ENCODE peak calls at places on chromosomes 5 and 9, in seven cellular contexts. One of them, this sample, is unnamed.

GRCh38 chr9:82354260-82354659 is 365.7 kb downstream of the SPATA31D1 start:
- DNase-seq in stimulated activated CD4-positive, alpha-beta T cell treated with anti-CD3 and anti-CD28 coated beads, Interleukin-15, amount 100 ng/mL, for 1 hour: no peak
- DNase-seq in neural crest cell: no peak
- DNase-seq in activated CD4-positive, alpha-beta memory T cell treated with anti-CD3 and anti-CD28 coated beads for 36 hours: no peak
- DNase-seq in endothelial cell: no peak
- DNase-seq in GM04504: peak
- DNase-seq in hypothalamus: no peak
- DNase-seq in this sample: no peak

GRCh38 chr5:73654171-73654811 is 28.3 kb downstream of the ARHGEF28 start:
- DNase-seq in stimulated activated CD4-positive, alpha-beta T cell treated with anti-CD3 and anti-CD28 coated beads, Interleukin-15, amount 100 ng/mL, for 1 hour: no peak
- DNase-seq in neural crest cell: no peak
- DNase-seq in activated CD4-positive, alpha-beta memory T cell treated with anti-CD3 and anti-CD28 coated beads for 36 hours: no peak
- DNase-seq in endothelial cell: no peak
- DNase-seq in GM04504: no peak
- DNase-seq in hypothalamus: no peak
- DNase-seq in this sample: no peak

GRCh38 chr5:55343609-55344008 is 35.8 kb downstream of the MTREX start:
- DNase-seq in stimulated activated CD4-positive, alpha-beta T cell treated with anti-CD3 and anti-CD28 coated beads, Interleukin-15, amount 100 ng/mL, for 1 hour: no peak
- DNase-seq in neural crest cell: no peak
- DNase-seq in activated CD4-positive, alpha-beta memory T cell treated with anti-CD3 and anti-CD28 coated beads for 36 hours: no peak
- DNase-seq in endothelial cell: no peak
- DNase-seq in GM04504: no peak
- DNase-seq in hypothalamus: no peak
- DNase-seq in this sample: no peak

GRCh38 chr9:17005085-17005484 is 129.8 kb upstream of the CNTLN start:
- DNase-seq in stimulated activated CD4-positive, alpha-beta T cell treated with anti-CD3 and anti-CD28 coated beads, Interleukin-15, amount 100 ng/mL, for 1 hour: no peak
- DNase-seq in neural crest cell: no peak
- DNase-seq in activated CD4-positive, alpha-beta memory T cell treated with anti-CD3 and anti-CD28 coated beads for 36 hours: no peak
- DNase-seq in endothelial cell: no peak
- DNase-seq in GM04504: peak
- DNase-seq in hypothalamus: no peak
- DNase-seq in this sample: peak

GRCh38 chr9:12185856-12186255 is 507.3 kb upstream of the TYRP1 start:
- DNase-seq in stimulated activated CD4-positive, alpha-beta T cell treated with anti-CD3 and anti-CD28 coated beads, Interleukin-15, amount 100 ng/mL, for 1 hour: no peak
- DNase-seq in neural crest cell: no peak
- DNase-seq in activated CD4-positive, alpha-beta memory T cell treated with anti-CD3 and anti-CD28 coated beads for 36 hours: no peak
- DNase-seq in endothelial cell: no peak
- DNase-seq in GM04504: no peak
- DNase-seq in hypothalamus: no peak
- DNase-seq in this sample: no peak

GRCh38 chr5:11620172-11620571 is 284.1 kb downstream of the CTNND2 start:
- DNase-seq in stimulated activated CD4-positive, alpha-beta T cell treated with anti-CD3 and anti-CD28 coated beads, Interleukin-15, amount 100 ng/mL, for 1 hour: no peak
- DNase-seq in neural crest cell: no peak
- DNase-seq in activated CD4-positive, alpha-beta memory T cell treated with anti-CD3 and anti-CD28 coated beads for 36 hours: no peak
- DNase-seq in endothelial cell: no peak
- DNase-seq in GM04504: no peak
- DNase-seq in hypothalamus: no peak
- DNase-seq in this sample: no peak

GRCh38 chr5:181261320-181262085 is 560 bp upstream of the TRIM52 start:
- DNase-seq in stimulated activated CD4-positive, alpha-beta T cell treated with anti-CD3 and anti-CD28 coated beads, Interleukin-15, amount 100 ng/mL, for 1 hour: peak
- DNase-seq in neural crest cell: peak
- DNase-seq in activated CD4-positive, alpha-beta memory T cell treated with anti-CD3 and anti-CD28 coated beads for 36 hours: peak
- DNase-seq in endothelial cell: peak
- DNase-seq in GM04504: peak
- DNase-seq in hypothalamus: no peak
- DNase-seq in this sample: peak

GRCh38 chr5:149471406-149472183 is 79.6 kb downstream of the CSNK1A1 start:
- DNase-seq in stimulated activated CD4-positive, alpha-beta T cell treated with anti-CD3 and anti-CD28 coated beads, Interleukin-15, amount 100 ng/mL, for 1 hour: no peak
- DNase-seq in neural crest cell: no peak
- DNase-seq in activated CD4-positive, alpha-beta memory T cell treated with anti-CD3 and anti-CD28 coated beads for 36 hours: no peak
- DNase-seq in endothelial cell: no peak
- DNase-seq in GM04504: no peak
- DNase-seq in hypothalamus: no peak
- DNase-seq in this sample: no peak

GRCh38 chr9:130263601-130264413 is 1.8 kb upstream of the HMCN2 start:
- DNase-seq in stimulated activated CD4-positive, alpha-beta T cell treated with anti-CD3 and anti-CD28 coated beads, Interleukin-15, amount 100 ng/mL, for 1 hour: no peak
- DNase-seq in neural crest cell: no peak
- DNase-seq in activated CD4-positive, alpha-beta memory T cell treated with anti-CD3 and anti-CD28 coated beads for 36 hours: no peak
- DNase-seq in endothelial cell: no peak
- DNase-seq in GM04504: no peak
- DNase-seq in hypothalamus: no peak
- DNase-seq in this sample: no peak

GRCh38 chr5:171562822-171563221 is 143.4 kb downstream of the FGF18 start:
- DNase-seq in stimulated activated CD4-positive, alpha-beta T cell treated with anti-CD3 and anti-CD28 coated beads, Interleukin-15, amount 100 ng/mL, for 1 hour: no peak
- DNase-seq in neural crest cell: no peak
- DNase-seq in activated CD4-positive, alpha-beta memory T cell treated with anti-CD3 and anti-CD28 coated beads for 36 hours: peak
- DNase-seq in endothelial cell: no peak
- DNase-seq in GM04504: no peak
- DNase-seq in hypothalamus: no peak
- DNase-seq in this sample: no peak

GRCh38 chr5:159003045-159004030 is 96.4 kb downstream of the EBF1 start:
- DNase-seq in stimulated activated CD4-positive, alpha-beta T cell treated with anti-CD3 and anti-CD28 coated beads, Interleukin-15, amount 100 ng/mL, for 1 hour: no peak
- DNase-seq in neural crest cell: no peak
- DNase-seq in activated CD4-positive, alpha-beta memory T cell treated with anti-CD3 and anti-CD28 coated beads for 36 hours: no peak
- DNase-seq in endothelial cell: no peak
- DNase-seq in GM04504: no peak
- DNase-seq in hypothalamus: no peak
- DNase-seq in this sample: no peak

GRCh38 chr9:72353455-72354116 is 11.4 kb downstream of the ZFAND5 start:
- DNase-seq in stimulated activated CD4-positive, alpha-beta T cell treated with anti-CD3 and anti-CD28 coated beads, Interleukin-15, amount 100 ng/mL, for 1 hour: no peak
- DNase-seq in neural crest cell: no peak
- DNase-seq in activated CD4-positive, alpha-beta memory T cell treated with anti-CD3 and anti-CD28 coated beads for 36 hours: no peak
- DNase-seq in endothelial cell: no peak
- DNase-seq in GM04504: no peak
- DNase-seq in hypothalamus: no peak
- DNase-seq in this sample: no peak

GRCh38 chr9:108002296-108003056 is 512.9 kb upstream of the KLF4 start:
- DNase-seq in stimulated activated CD4-positive, alpha-beta T cell treated with anti-CD3 and anti-CD28 coated beads, Interleukin-15, amount 100 ng/mL, for 1 hour: no peak
- DNase-seq in neural crest cell: no peak
- DNase-seq in activated CD4-positive, alpha-beta memory T cell treated with anti-CD3 and anti-CD28 coated beads for 36 hours: no peak
- DNase-seq in endothelial cell: no peak
- DNase-seq in GM04504: no peak
- DNase-seq in hypothalamus: no peak
- DNase-seq in this sample: no peak

GRCh38 chr9:130950039-130950311 is 10.9 kb upstream of the FIBCD1 start:
- DNase-seq in stimulated activated CD4-positive, alpha-beta T cell treated with anti-CD3 and anti-CD28 coated beads, Interleukin-15, amount 100 ng/mL, for 1 hour: no peak
- DNase-seq in neural crest cell: no peak
- DNase-seq in activated CD4-positive, alpha-beta memory T cell treated with anti-CD3 and anti-CD28 coated beads for 36 hours: no peak
- DNase-seq in endothelial cell: no peak
- DNase-seq in GM04504: no peak
- DNase-seq in hypothalamus: no peak
- DNase-seq in this sample: no peak

GRCh38 chr5:81749186-81749561 is 1.7 kb downstream of the SSBP2 start:
- DNase-seq in stimulated activated CD4-positive, alpha-beta T cell treated with anti-CD3 and anti-CD28 coated beads, Interleukin-15, amount 100 ng/mL, for 1 hour: no peak
- DNase-seq in neural crest cell: no peak
- DNase-seq in activated CD4-positive, alpha-beta memory T cell treated with anti-CD3 and anti-CD28 coated beads for 36 hours: no peak
- DNase-seq in endothelial cell: no peak
- DNase-seq in GM04504: no peak
- DNase-seq in hypothalamus: no peak
- DNase-seq in this sample: no peak

GRCh38 chr9:114947058-114947457 is 16.7 kb upstream of the TNFSF8 start:
- DNase-seq in stimulated activated CD4-positive, alpha-beta T cell treated with anti-CD3 and anti-CD28 coated beads, Interleukin-15, amount 100 ng/mL, for 1 hour: no peak
- DNase-seq in neural crest cell: no peak
- DNase-seq in activated CD4-positive, alpha-beta memory T cell treated with anti-CD3 and anti-CD28 coated beads for 36 hours: no peak
- DNase-seq in endothelial cell: no peak
- DNase-seq in GM04504: no peak
- DNase-seq in hypothalamus: no peak
- DNase-seq in this sample: no peak

GRCh38 chr9:137406876-137407589 is 15.9 kb downstream of the EXD3 start:
- DNase-seq in stimulated activated CD4-positive, alpha-beta T cell treated with anti-CD3 and anti-CD28 coated beads, Interleukin-15, amount 100 ng/mL, for 1 hour: peak
- DNase-seq in neural crest cell: peak
- DNase-seq in activated CD4-positive, alpha-beta memory T cell treated with anti-CD3 and anti-CD28 coated beads for 36 hours: peak
- DNase-seq in endothelial cell: peak
- DNase-seq in GM04504: peak
- DNase-seq in hypothalamus: no peak
- DNase-seq in this sample: no peak

GRCh38 chr5:135434591-135435466 is 12.3 kb downstream of the DCANP1 start:
- DNase-seq in stimulated activated CD4-positive, alpha-beta T cell treated with anti-CD3 and anti-CD28 coated beads, Interleukin-15, amount 100 ng/mL, for 1 hour: no peak
- DNase-seq in neural crest cell: no peak
- DNase-seq in activated CD4-positive, alpha-beta memory T cell treated with anti-CD3 and anti-CD28 coated beads for 36 hours: no peak
- DNase-seq in endothelial cell: no peak
- DNase-seq in GM04504: no peak
- DNase-seq in hypothalamus: no peak
- DNase-seq in this sample: no peak

GRCh38 chr5:73115399-73116051 is 4.8 kb upstream of the TMEM171 start:
- DNase-seq in stimulated activated CD4-positive, alpha-beta T cell treated with anti-CD3 and anti-CD28 coated beads, Interleukin-15, amount 100 ng/mL, for 1 hour: no peak
- DNase-seq in neural crest cell: no peak
- DNase-seq in activated CD4-positive, alpha-beta memory T cell treated with anti-CD3 and anti-CD28 coated beads for 36 hours: no peak
- DNase-seq in endothelial cell: no peak
- DNase-seq in GM04504: peak
- DNase-seq in hypothalamus: no peak
- DNase-seq in this sample: no peak

GRCh38 chr5:64818245-64818644 is 49.5 kb downstream of the CWC27 start:
- DNase-seq in stimulated activated CD4-positive, alpha-beta T cell treated with anti-CD3 and anti-CD28 coated beads, Interleukin-15, amount 100 ng/mL, for 1 hour: no peak
- DNase-seq in neural crest cell: no peak
- DNase-seq in activated CD4-positive, alpha-beta memory T cell treated with anti-CD3 and anti-CD28 coated beads for 36 hours: no peak
- DNase-seq in endothelial cell: no peak
- DNase-seq in GM04504: no peak
- DNase-seq in hypothalamus: no peak
- DNase-seq in this sample: no peak

GRCh38 chr9:130137870-130138653 is 34.1 kb upstream of the NCS1 start:
- DNase-seq in stimulated activated CD4-positive, alpha-beta T cell treated with anti-CD3 and anti-CD28 coated beads, Interleukin-15, amount 100 ng/mL, for 1 hour: no peak
- DNase-seq in neural crest cell: peak
- DNase-seq in activated CD4-positive, alpha-beta memory T cell treated with anti-CD3 and anti-CD28 coated beads for 36 hours: peak
- DNase-seq in endothelial cell: no peak
- DNase-seq in GM04504: peak
- DNase-seq in hypothalamus: no peak
- DNase-seq in this sample: peak

GRCh38 chr5:84445049-84445685 is 60.5 kb upstream of the EDIL3 start:
- DNase-seq in stimulated activated CD4-positive, alpha-beta T cell treated with anti-CD3 and anti-CD28 coated beads, Interleukin-15, amount 100 ng/mL, for 1 hour: no peak
- DNase-seq in neural crest cell: no peak
- DNase-seq in activated CD4-positive, alpha-beta memory T cell treated with anti-CD3 and anti-CD28 coated beads for 36 hours: no peak
- DNase-seq in endothelial cell: no peak
- DNase-seq in GM04504: no peak
- DNase-seq in hypothalamus: no peak
- DNase-seq in this sample: no peak

GRCh38 chr5:38370341-38371100 is 112.2 kb downstream of the EGFLAM start:
- DNase-seq in stimulated activated CD4-positive, alpha-beta T cell treated with anti-CD3 and anti-CD28 coated beads, Interleukin-15, amount 100 ng/mL, for 1 hour: no peak
- DNase-seq in neural crest cell: no peak
- DNase-seq in activated CD4-positive, alpha-beta memory T cell treated with anti-CD3 and anti-CD28 coated beads for 36 hours: no peak
- DNase-seq in endothelial cell: no peak
- DNase-seq in GM04504: no peak
- DNase-seq in hypothalamus: no peak
- DNase-seq in this sample: no peak

GRCh38 chr5:167565555-167565954 is 725.9 kb upstream of the WWC1 start:
- DNase-seq in stimulated activated CD4-positive, alpha-beta T cell treated with anti-CD3 and anti-CD28 coated beads, Interleukin-15, amount 100 ng/mL, for 1 hour: no peak
- DNase-seq in neural crest cell: no peak
- DNase-seq in activated CD4-positive, alpha-beta memory T cell treated with anti-CD3 and anti-CD28 coated beads for 36 hours: no peak
- DNase-seq in endothelial cell: no peak
- DNase-seq in GM04504: no peak
- DNase-seq in hypothalamus: no peak
- DNase-seq in this sample: no peak

GRCh38 chr9:127065592-127065991 is 56.8 kb downstream of the ANGPTL2 start:
- DNase-seq in stimulated activated CD4-positive, alpha-beta T cell treated with anti-CD3 and anti-CD28 coated beads, Interleukin-15, amount 100 ng/mL, for 1 hour: no peak
- DNase-seq in neural crest cell: no peak
- DNase-seq in activated CD4-positive, alpha-beta memory T cell treated with anti-CD3 and anti-CD28 coated beads for 36 hours: no peak
- DNase-seq in endothelial cell: no peak
- DNase-seq in GM04504: peak
- DNase-seq in hypothalamus: no peak
- DNase-seq in this sample: no peak

GRCh38 chr5:139426222-139426885 is 13.0 kb downstream of the DNAJC18 start:
- DNase-seq in stimulated activated CD4-positive, alpha-beta T cell treated with anti-CD3 and anti-CD28 coated beads, Interleukin-15, amount 100 ng/mL, for 1 hour: no peak
- DNase-seq in neural crest cell: no peak
- DNase-seq in activated CD4-positive, alpha-beta memory T cell treated with anti-CD3 and anti-CD28 coated beads for 36 hours: no peak
- DNase-seq in endothelial cell: no peak
- DNase-seq in GM04504: peak
- DNase-seq in hypothalamus: no peak
- DNase-seq in this sample: no peak

GRCh38 chr5:172175263-172175719 is 12.7 kb downstream of the STK10 start:
- DNase-seq in stimulated activated CD4-positive, alpha-beta T cell treated with anti-CD3 and anti-CD28 coated beads, Interleukin-15, amount 100 ng/mL, for 1 hour: peak
- DNase-seq in neural crest cell: no peak
- DNase-seq in activated CD4-positive, alpha-beta memory T cell treated with anti-CD3 and anti-CD28 coated beads for 36 hours: peak
- DNase-seq in endothelial cell: no peak
- DNase-seq in GM04504: no peak
- DNase-seq in hypothalamus: no peak
- DNase-seq in this sample: no peak

GRCh38 chr5:138874771-138875628 is at the start of gene LRRTM2:
- DNase-seq in stimulated activated CD4-positive, alpha-beta T cell treated with anti-CD3 and anti-CD28 coated beads, Interleukin-15, amount 100 ng/mL, for 1 hour: no peak
- DNase-seq in neural crest cell: peak
- DNase-seq in activated CD4-positive, alpha-beta memory T cell treated with anti-CD3 and anti-CD28 coated beads for 36 hours: no peak
- DNase-seq in endothelial cell: no peak
- DNase-seq in GM04504: peak
- DNase-seq in hypothalamus: no peak
- DNase-seq in this sample: no peak

GRCh38 chr5:72246239-72246580 is 73.8 kb downstream of the MRPS27 start:
- DNase-seq in stimulated activated CD4-positive, alpha-beta T cell treated with anti-CD3 and anti-CD28 coated beads, Interleukin-15, amount 100 ng/mL, for 1 hour: no peak
- DNase-seq in neural crest cell: no peak
- DNase-seq in activated CD4-positive, alpha-beta memory T cell treated with anti-CD3 and anti-CD28 coated beads for 36 hours: no peak
- DNase-seq in endothelial cell: no peak
- DNase-seq in GM04504: no peak
- DNase-seq in hypothalamus: no peak
- DNase-seq in this sample: no peak

GRCh38 chr9:31519011-31519410 is 865.4 kb upstream of the ACO1 start:
- DNase-seq in stimulated activated CD4-positive, alpha-beta T cell treated with anti-CD3 and anti-CD28 coated beads, Interleukin-15, amount 100 ng/mL, for 1 hour: no peak
- DNase-seq in neural crest cell: no peak
- DNase-seq in activated CD4-positive, alpha-beta memory T cell treated with anti-CD3 and anti-CD28 coated beads for 36 hours: peak
- DNase-seq in endothelial cell: no peak
- DNase-seq in GM04504: no peak
- DNase-seq in hypothalamus: no peak
- DNase-seq in this sample: no peak

GRCh38 chr5:151909628-151910027 is 15.0 kb downstream of the GLRA1 start:
- DNase-seq in stimulated activated CD4-positive, alpha-beta T cell treated with anti-CD3 and anti-CD28 coated beads, Interleukin-15, amount 100 ng/mL, for 1 hour: no peak
- DNase-seq in neural crest cell: no peak
- DNase-seq in activated CD4-positive, alpha-beta memory T cell treated with anti-CD3 and anti-CD28 coated beads for 36 hours: no peak
- DNase-seq in endothelial cell: no peak
- DNase-seq in GM04504: no peak
- DNase-seq in hypothalamus: no peak
- DNase-seq in this sample: no peak

GRCh38 chr5:40221796-40222195 is 457.9 kb upstream of the PTGER4 start:
- DNase-seq in stimulated activated CD4-positive, alpha-beta T cell treated with anti-CD3 and anti-CD28 coated beads, Interleukin-15, amount 100 ng/mL, for 1 hour: no peak
- DNase-seq in neural crest cell: no peak
- DNase-seq in activated CD4-positive, alpha-beta memory T cell treated with anti-CD3 and anti-CD28 coated beads for 36 hours: no peak
- DNase-seq in endothelial cell: no peak
- DNase-seq in GM04504: peak
- DNase-seq in hypothalamus: no peak
- DNase-seq in this sample: no peak

GRCh38 chr5:132812949-132813598 is at the start of gene SOWAHA:
- DNase-seq in stimulated activated CD4-positive, alpha-beta T cell treated with anti-CD3 and anti-CD28 coated beads, Interleukin-15, amount 100 ng/mL, for 1 hour: no peak
- DNase-seq in neural crest cell: no peak
- DNase-seq in activated CD4-positive, alpha-beta memory T cell treated with anti-CD3 and anti-CD28 coated beads for 36 hours: no peak
- DNase-seq in endothelial cell: no peak
- DNase-seq in GM04504: no peak
- DNase-seq in hypothalamus: no peak
- DNase-seq in this sample: no peak

GRCh38 chr5:107674655-107675054 is 3.9 kb upstream of the EFNA5 start:
- DNase-seq in stimulated activated CD4-positive, alpha-beta T cell treated with anti-CD3 and anti-CD28 coated beads, Interleukin-15, amount 100 ng/mL, for 1 hour: no peak
- DNase-seq in neural crest cell: no peak
- DNase-seq in activated CD4-positive, alpha-beta memory T cell treated with anti-CD3 and anti-CD28 coated beads for 36 hours: no peak
- DNase-seq in endothelial cell: no peak
- DNase-seq in GM04504: no peak
- DNase-seq in hypothalamus: no peak
- DNase-seq in this sample: no peak

GRCh38 chr5:168433982-168434381 is 52.3 kb upstream of the RARS1 start:
- DNase-seq in stimulated activated CD4-positive, alpha-beta T cell treated with anti-CD3 and anti-CD28 coated beads, Interleukin-15, amount 100 ng/mL, for 1 hour: no peak
- DNase-seq in neural crest cell: peak
- DNase-seq in activated CD4-positive, alpha-beta memory T cell treated with anti-CD3 and anti-CD28 coated beads for 36 hours: no peak
- DNase-seq in endothelial cell: no peak
- DNase-seq in GM04504: no peak
- DNase-seq in hypothalamus: peak
- DNase-seq in this sample: no peak

GRCh38 chr9:122016789-122017188 is 76.3 kb downstream of the TTLL11 start:
- DNase-seq in stimulated activated CD4-positive, alpha-beta T cell treated with anti-CD3 and anti-CD28 coated beads, Interleukin-15, amount 100 ng/mL, for 1 hour: no peak
- DNase-seq in neural crest cell: no peak
- DNase-seq in activated CD4-positive, alpha-beta memory T cell treated with anti-CD3 and anti-CD28 coated beads for 36 hours: no peak
- DNase-seq in endothelial cell: no peak
- DNase-seq in GM04504: no peak
- DNase-seq in hypothalamus: no peak
- DNase-seq in this sample: no peak

GRCh38 chr5:113330533-113331200 is 104.1 kb downstream of the TSSK1B start:
- DNase-seq in stimulated activated CD4-positive, alpha-beta T cell treated with anti-CD3 and anti-CD28 coated beads, Interleukin-15, amount 100 ng/mL, for 1 hour: no peak
- DNase-seq in neural crest cell: no peak
- DNase-seq in activated CD4-positive, alpha-beta memory T cell treated with anti-CD3 and anti-CD28 coated beads for 36 hours: no peak
- DNase-seq in endothelial cell: no peak
- DNase-seq in GM04504: no peak
- DNase-seq in hypothalamus: no peak
- DNase-seq in this sample: no peak